ENCODE peak calls at places on chromosomes 1 and 21, in five cellular contexts. One of them, this sample, is unnamed.

GRCh38 chr1:51559064-51559500 is 40.0 kb upstream of the EPS15 start:
- DNase-seq in HTR-8/SVneo: no peak
- DNase-seq in NCI-H774: no peak
- DNase-seq in EL: no peak
- DNase-seq in cardiac fibroblast: peak
- DNase-seq in this sample: no peak

GRCh38 chr1:150182233-150182632 is 32.5 kb downstream of the PLEKHO1 start:
- DNase-seq in HTR-8/SVneo: no peak
- DNase-seq in NCI-H774: no peak
- DNase-seq in EL: no peak
- DNase-seq in cardiac fibroblast: no peak
- DNase-seq in this sample: no peak

GRCh38 chr1:65830306-65830705 is 37.6 kb downstream of the PDE4B start:
- DNase-seq in HTR-8/SVneo: no peak
- DNase-seq in NCI-H774: no peak
- DNase-seq in EL: no peak
- DNase-seq in cardiac fibroblast: no peak
- DNase-seq in this sample: no peak

GRCh38 chr1:62240651-62241050 is 46.0 kb downstream of the L1TD1 start:
- DNase-seq in HTR-8/SVneo: no peak
- DNase-seq in NCI-H774: no peak
- DNase-seq in EL: no peak
- DNase-seq in cardiac fibroblast: no peak
- DNase-seq in this sample: no peak

GRCh38 chr1:228405979-228406265 is 713 bp downstream of the TRIM11 start:
- DNase-seq in HTR-8/SVneo: no peak
- DNase-seq in NCI-H774: no peak
- DNase-seq in EL: no peak
- DNase-seq in cardiac fibroblast: no peak
- DNase-seq in this sample: no peak

GRCh38 chr21:27513016-27513415 is 546.1 kb upstream of the ADAMTS5 start:
- DNase-seq in HTR-8/SVneo: no peak
- DNase-seq in NCI-H774: no peak
- DNase-seq in EL: no peak
- DNase-seq in cardiac fibroblast: peak
- DNase-seq in this sample: no peak

GRCh38 chr1:118926261-118926660 is 61.9 kb downstream of the TBX15 start:
- DNase-seq in HTR-8/SVneo: no peak
- DNase-seq in NCI-H774: no peak
- DNase-seq in EL: no peak
- DNase-seq in cardiac fibroblast: no peak
- DNase-seq in this sample: no peak

GRCh38 chr1:61081135-61081636 is 1.2 kb upstream of the NFIA start:
- DNase-seq in HTR-8/SVneo: no peak
- DNase-seq in NCI-H774: no peak
- DNase-seq in EL: no peak
- DNase-seq in cardiac fibroblast: no peak
- DNase-seq in this sample: no peak

GRCh38 chr1:48692235-48692634 is 84.5 kb downstream of the BEND5 start:
- DNase-seq in HTR-8/SVneo: no peak
- DNase-seq in NCI-H774: no peak
- DNase-seq in EL: no peak
- DNase-seq in cardiac fibroblast: no peak
- DNase-seq in this sample: no peak

GRCh38 chr1:41411229-41411628 is 50.0 kb downstream of the FOXO6 start:
- DNase-seq in HTR-8/SVneo: no peak
- DNase-seq in NCI-H774: no peak
- DNase-seq in EL: no peak
- DNase-seq in cardiac fibroblast: no peak
- DNase-seq in this sample: peak

GRCh38 chr1:234713859-234714258 is 103.9 kb upstream of the IRF2BP2 start:
- DNase-seq in HTR-8/SVneo: no peak
- DNase-seq in NCI-H774: no peak
- DNase-seq in EL: no peak
- DNase-seq in cardiac fibroblast: no peak
- DNase-seq in this sample: no peak

GRCh38 chr1:236502972-236503639 is 20.7 kb upstream of the LGALS8 start:
- DNase-seq in HTR-8/SVneo: peak
- DNase-seq in NCI-H774: peak
- DNase-seq in EL: peak
- DNase-seq in cardiac fibroblast: peak
- DNase-seq in this sample: no peak

GRCh38 chr1:67559222-67559700 is 125.7 kb upstream of the GADD45A start:
- DNase-seq in HTR-8/SVneo: no peak
- DNase-seq in NCI-H774: no peak
- DNase-seq in EL: peak
- DNase-seq in cardiac fibroblast: peak
- DNase-seq in this sample: no peak

GRCh38 chr1:233424727-233425222 is 97.3 kb downstream of the MAP3K21 start:
- DNase-seq in HTR-8/SVneo: no peak
- DNase-seq in NCI-H774: no peak
- DNase-seq in EL: no peak
- DNase-seq in cardiac fibroblast: no peak
- DNase-seq in this sample: no peak

GRCh38 chr1:5318143-5318816 is 663.9 kb downstream of the AJAP1 start:
- DNase-seq in HTR-8/SVneo: no peak
- DNase-seq in NCI-H774: no peak
- DNase-seq in EL: no peak
- DNase-seq in cardiac fibroblast: no peak
- DNase-seq in this sample: no peak

GRCh38 chr1:154502066-154502741 is at the start of the genes SHE and TDRD10:
- DNase-seq in HTR-8/SVneo: no peak
- DNase-seq in NCI-H774: no peak
- DNase-seq in EL: no peak
- DNase-seq in cardiac fibroblast: no peak
- DNase-seq in this sample: no peak

GRCh38 chr1:67053535-67053784 is 488 bp downstream of the SLC35D1 start:
- DNase-seq in HTR-8/SVneo: peak
- DNase-seq in NCI-H774: peak
- DNase-seq in EL: no peak
- DNase-seq in cardiac fibroblast: peak
- DNase-seq in this sample: peak

GRCh38 chr1:228004887-228005462 is 1.8 kb upstream of the WNT3A start:
- DNase-seq in HTR-8/SVneo: no peak
- DNase-seq in NCI-H774: no peak
- DNase-seq in EL: no peak
- DNase-seq in cardiac fibroblast: no peak
- DNase-seq in this sample: no peak

GRCh38 chr1:24828887-24829192 is 83.6 kb downstream of the CLIC4 start:
- DNase-seq in HTR-8/SVneo: no peak
- DNase-seq in NCI-H774: no peak
- DNase-seq in EL: no peak
- DNase-seq in cardiac fibroblast: no peak
- DNase-seq in this sample: no peak

GRCh38 chr1:115642168-115643072 is 650 bp downstream of the VANGL1 start:
- DNase-seq in HTR-8/SVneo: peak
- DNase-seq in NCI-H774: no peak
- DNase-seq in EL: peak
- DNase-seq in cardiac fibroblast: peak
- DNase-seq in this sample: peak

GRCh38 chr1:232965124-232965911 is 14.9 kb downstream of the NTPCR start:
- DNase-seq in HTR-8/SVneo: no peak
- DNase-seq in NCI-H774: no peak
- DNase-seq in EL: no peak
- DNase-seq in cardiac fibroblast: no peak
- DNase-seq in this sample: no peak

GRCh38 chr1:24391882-24392603 is 21.5 kb downstream of the STPG1 start:
- DNase-seq in HTR-8/SVneo: no peak
- DNase-seq in NCI-H774: no peak
- DNase-seq in EL: peak
- DNase-seq in cardiac fibroblast: peak
- DNase-seq in this sample: peak

GRCh38 chr1:68954841-68955240 is 458.0 kb upstream of the DEPDC1 start:
- DNase-seq in HTR-8/SVneo: peak
- DNase-seq in NCI-H774: no peak
- DNase-seq in EL: no peak
- DNase-seq in cardiac fibroblast: no peak
- DNase-seq in this sample: peak

GRCh38 chr1:184986250-184986649 is 11.9 kb upstream of the NIBAN1 start:
- DNase-seq in HTR-8/SVneo: no peak
- DNase-seq in NCI-H774: no peak
- DNase-seq in EL: peak
- DNase-seq in cardiac fibroblast: peak
- DNase-seq in this sample: no peak

GRCh38 chr1:203491664-203492485 is 2.1 kb upstream of the OPTC start:
- DNase-seq in HTR-8/SVneo: no peak
- DNase-seq in NCI-H774: no peak
- DNase-seq in EL: no peak
- DNase-seq in cardiac fibroblast: no peak
- DNase-seq in this sample: no peak

GRCh38 chr1:84436907-84437667 is 38.8 kb downstream of the DNASE2B start:
- DNase-seq in HTR-8/SVneo: no peak
- DNase-seq in NCI-H774: no peak
- DNase-seq in EL: no peak
- DNase-seq in cardiac fibroblast: no peak
- DNase-seq in this sample: no peak

GRCh38 chr1:169538998-169539871 is 47.0 kb downstream of the F5 start:
- DNase-seq in HTR-8/SVneo: peak
- DNase-seq in NCI-H774: no peak
- DNase-seq in EL: peak
- DNase-seq in cardiac fibroblast: peak
- DNase-seq in this sample: no peak

GRCh38 chr1:2465371-2466269 is 10.5 kb upstream of the PLCH2 start:
- DNase-seq in HTR-8/SVneo: no peak
- DNase-seq in NCI-H774: no peak
- DNase-seq in EL: no peak
- DNase-seq in cardiac fibroblast: no peak
- DNase-seq in this sample: no peak

GRCh38 chr1:14735861-14736260 is 137.4 kb downstream of the KAZN start:
- DNase-seq in HTR-8/SVneo: no peak
- DNase-seq in NCI-H774: no peak
- DNase-seq in EL: no peak
- DNase-seq in cardiac fibroblast: no peak
- DNase-seq in this sample: no peak

GRCh38 chr1:99869304-99869703 is 19.1 kb downstream of the AGL start:
- DNase-seq in HTR-8/SVneo: no peak
- DNase-seq in NCI-H774: no peak
- DNase-seq in EL: no peak
- DNase-seq in cardiac fibroblast: peak
- DNase-seq in this sample: no peak

GRCh38 chr1:21217812-21218596 is 41.3 kb upstream of the EIF4G3 start:
- DNase-seq in HTR-8/SVneo: peak
- DNase-seq in NCI-H774: no peak
- DNase-seq in EL: peak
- DNase-seq in cardiac fibroblast: peak
- DNase-seq in this sample: no peak

GRCh38 chr1:230415405-230416119 is 10.6 kb downstream of the PGBD5 start:
- DNase-seq in HTR-8/SVneo: no peak
- DNase-seq in NCI-H774: no peak
- DNase-seq in EL: no peak
- DNase-seq in cardiac fibroblast: no peak
- DNase-seq in this sample: no peak

This sample was measured in NCI-H510A.